ENCODE peak calls at places on chromosomes 7 and 10, in five cellular contexts. W is fibroblast of pulmonary artery, H is lower leg skin, N is stomach, P is choroid plexus epithelial cell. K is an unnamed sample.
A peak's percentile ranks its signal among the peaks of the same experiment; 100 is the strongest.

GRCh38 chr7:35781200-35781701 is 19.6 kb upstream of the SEPTIN7 start:
- DNase-seq in P (peak; percentile 70), H (no peak), W (peak; percentile 89), N (no peak), K (no peak)

GRCh38 chr10:62577666-62578291 is 203.6 kb downstream of the ZNF365 start:
- DNase-seq in H (no peak), N (no peak), P (peak; percentile 58), W (peak; percentile 27), K (no peak)

GRCh38 chr7:12431886-12432285 is 28.2 kb upstream of the VWDE start:
- DNase-seq in W (no peak), H (no peak), P (no peak), N (peak; percentile 72), K (no peak)

GRCh38 chr10:49355221-49355620 is 40.7 kb downstream of the DRGX start:
- DNase-seq in W (no peak), H (no peak), P (no peak), N (no peak), K (no peak)

GRCh38 chr7:18370689-18371088 is 124.9 kb upstream of the HDAC9 start:
- DNase-seq in P (no peak), W (no peak), N (no peak), H (no peak), K (no peak)

GRCh38 chr7:26441640-26442277 is 150.1 kb downstream of the SNX10 start:
- DNase-seq in P (no peak), H (no peak), N (no peak), W (no peak), K (no peak)

GRCh38 chr10:72234560-72235095 is 18.6 kb upstream of the ASCC1 start:
- DNase-seq in P (no peak), W (no peak), N (peak; percentile 32), H (no peak), K (peak; percentile 9)

GRCh38 chr10:124378817-124379510 is 39.8 kb downstream of the OAT start:
- DNase-seq in W (no peak), N (no peak), H (no peak), P (no peak), K (no peak)

GRCh38 chr10:114199239-114199638 is 20.1 kb downstream of the TDRD1 start:
- DNase-seq in N (no peak), P (no peak), W (no peak), H (no peak), K (no peak)

GRCh38 chr7:2381881-2382509 is 21.4 kb upstream of the CHST12 start:
- DNase-seq in H (no peak), N (no peak), P (no peak), W (no peak), K (no peak)

GRCh38 chr10:103676851-103677417 is 178.4 kb downstream of the SH3PXD2A start:
- DNase-seq in P (peak; percentile 91), N (no peak), W (peak; percentile 93), H (peak; percentile 94), K (peak; percentile 70)

GRCh38 chr7:18357691-18358090 is 137.9 kb upstream of the HDAC9 start:
- DNase-seq in N (no peak), W (no peak), P (peak; percentile 39), H (no peak), K (no peak)

GRCh38 chr7:146096994-146097393 is 19.6 kb upstream of the CNTNAP2 start:
- DNase-seq in H (no peak), W (no peak), P (peak; percentile 51), N (no peak), K (no peak)

GRCh38 chr7:43693687-43694398 is 35.5 kb downstream of the COA1 start:
- DNase-seq in H (no peak), W (peak; percentile 59), P (peak; percentile 54), N (no peak), K (no peak)

GRCh38 chr7:46747222-46747621 is 826.1 kb upstream of the IGFBP3 start:
- DNase-seq in N (no peak), P (no peak), H (no peak), W (no peak), K (no peak)

GRCh38 chr7:503575-504111 is 16.0 kb downstream of the PDGFA start:
- DNase-seq in P (no peak), W (no peak), H (no peak), N (peak; percentile 94), K (no peak)

GRCh38 chr7:27389508-27389907 is 146.9 kb downstream of the EVX1 start:
- DNase-seq in N (no peak), H (no peak), P (no peak), W (no peak), K (no peak)

GRCh38 chr7:139572071-139572470 is 48.6 kb downstream of the CLEC2L start:
- DNase-seq in N (peak; percentile 7), H (peak; percentile 68), W (no peak), P (no peak), K (peak; percentile 4)

GRCh38 chr7:90931996-90932912 is 332.0 kb upstream of the FZD1 start:
- DNase-seq in H (no peak), W (no peak), P (peak; percentile 21), N (no peak), K (no peak)

GRCh38 chr10:25125151-25125550 is 49.6 kb upstream of the GPR158 start:
- DNase-seq in N (no peak), H (no peak), W (no peak), P (no peak), K (no peak)

GRCh38 chr7:563629-564170 is 44.1 kb upstream of the PDGFA start:
- DNase-seq in H (no peak), P (no peak), N (no peak), W (no peak), K (no peak)

GRCh38 chr7:151469281-151469680 is 29.3 kb upstream of the CRYGN start:
- DNase-seq in H (no peak), N (no peak), W (no peak), P (no peak), K (no peak)

GRCh38 chr7:64557601-64558322 is 5.1 kb downstream of the ZNF680 start:
- DNase-seq in N (no peak), H (no peak), W (no peak), P (no peak), K (no peak)

DNA sequence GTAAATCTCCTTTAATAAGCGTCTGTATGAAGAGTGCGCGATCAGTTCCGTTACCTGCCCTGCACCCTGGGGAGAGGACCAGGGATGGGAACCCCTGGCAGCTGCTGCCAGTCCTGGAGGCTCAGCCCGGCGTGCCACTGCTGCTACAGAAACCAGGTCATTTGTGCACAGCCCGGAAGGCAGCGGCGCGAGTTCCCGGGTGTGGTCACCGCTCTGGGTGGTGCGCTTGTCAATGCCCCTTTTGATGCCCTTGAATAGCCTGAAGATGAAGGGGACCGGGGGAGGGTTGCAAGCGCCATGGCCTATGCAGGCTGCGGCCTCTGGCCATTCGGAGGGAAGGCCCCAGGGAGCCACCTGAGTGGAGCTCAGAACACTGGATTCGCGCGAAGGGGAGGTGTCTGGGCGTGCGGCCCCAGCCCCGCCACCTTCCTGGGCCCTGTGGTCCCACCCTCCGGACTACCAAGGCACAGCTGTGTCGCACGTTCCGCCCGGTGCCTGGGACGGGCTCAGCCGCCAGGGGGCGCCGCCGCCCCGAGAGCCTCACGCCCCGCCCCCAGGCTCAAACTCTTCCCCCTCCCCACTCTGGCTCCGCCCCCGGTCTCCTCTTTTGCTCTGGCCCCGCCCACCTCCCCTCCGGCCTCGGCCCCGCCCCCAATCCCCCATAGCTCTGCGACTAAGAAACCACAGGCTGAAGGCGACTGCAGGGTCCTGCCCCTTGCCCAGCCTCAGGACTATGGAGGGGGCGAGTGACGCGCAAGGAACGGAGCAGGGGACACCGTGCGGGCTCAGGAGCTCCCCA is 16.5 kb downstream of the AP5Z1 start:
- DNase-seq in N (peak; percentile 33), P (peak; percentile 70), W (peak; percentile 57), H (no peak), K (peak; percentile 94)
- H3K4me3 ChIP-seq in N (peak overlapping the region; percentile 51), P (peak overlapping the region; percentile 48), W (no peak overlapping the region), H (no peak overlapping the region), K (peak overlapping the region; percentile 34)

GRCh38 chr7:30751257-30751650 is 681 bp upstream of the INMT start:
- DNase-seq in N (no peak), W (no peak), H (no peak), P (no peak), K (no peak)
- H3K4me3 ChIP-seq in N (no peak overlapping the region), W (no peak overlapping the region), H (no peak overlapping the region), P (no peak overlapping the region), K (no peak overlapping the region)

DNA sequence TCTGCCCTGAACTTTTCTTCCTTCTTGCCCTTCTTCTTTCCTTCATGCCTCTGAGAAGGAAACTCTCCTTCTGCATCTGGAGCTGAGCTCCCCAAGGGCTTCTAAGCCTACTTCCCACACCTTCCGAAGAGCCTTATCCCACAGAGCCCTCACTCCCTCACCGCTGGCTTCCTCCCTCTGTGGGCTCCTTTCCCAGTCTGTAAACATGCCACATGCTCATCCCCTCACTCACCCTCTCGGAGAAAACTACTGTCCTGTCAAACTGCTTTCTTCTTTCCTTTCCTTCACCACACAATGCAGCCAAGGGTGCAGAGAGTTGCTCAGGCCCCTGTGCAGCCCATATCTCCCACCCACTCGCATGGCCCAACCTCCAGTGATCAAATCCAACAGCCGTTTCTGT is 18.1 kb downstream of the ANKRD16 start:
- DNase-seq in H (no peak), N (no peak), P (no peak), W (peak; percentile 62), K (no peak)
- H3K4me3 ChIP-seq in H (no peak overlapping the region), N (no peak overlapping the region), P (no peak overlapping the region), W (no peak overlapping the region), K (no peak overlapping the region)

DNA sequence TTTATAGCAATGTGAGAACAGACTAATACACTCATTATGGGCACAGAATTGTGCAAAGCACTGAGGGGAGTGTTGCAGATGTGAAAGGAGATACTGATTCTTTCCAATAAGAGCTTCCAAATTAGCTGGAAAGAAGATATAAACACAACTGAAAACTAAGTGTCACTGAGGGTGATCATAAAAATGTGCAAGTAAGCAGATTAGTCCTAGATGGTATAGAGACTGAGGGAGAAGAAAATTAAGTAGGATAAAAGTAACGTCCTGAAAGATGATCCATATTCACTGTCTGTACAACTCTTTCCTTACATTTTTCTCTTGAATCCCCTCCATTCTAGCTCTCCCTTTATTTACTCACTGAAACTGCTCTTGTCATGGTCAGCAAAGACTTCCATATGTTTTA is 11.2 kb upstream of the NXPH1 start:
- DNase-seq in H (no peak), W (no peak), P (no peak), N (no peak), K (no peak)
- H3K4me3 ChIP-seq in H (no peak overlapping the region), W (no peak overlapping the region), P (no peak overlapping the region), N (no peak overlapping the region), K (no peak overlapping the region)

GRCh38 chr10:32489935-32490334 is 44.0 kb downstream of the CCDC7 start:
- DNase-seq in P (peak; percentile 46), H (no peak), W (no peak), N (no peak), K (no peak)
- H3K4me3 ChIP-seq in P (no peak overlapping the region), H (no peak overlapping the region), W (no peak overlapping the region), N (no peak overlapping the region), K (no peak overlapping the region)

GRCh38 chr7:73424486-73424885 is 9.1 kb upstream of the FZD9 start:
- DNase-seq in H (no peak), N (no peak), P (no peak), W (no peak), K (no peak)
- H3K4me3 ChIP-seq in H (no peak overlapping the region), N (peak overlapping the region; percentile 39), P (peak overlapping the region; percentile 40), W (no peak overlapping the region), K (no peak overlapping the region)

DNA sequence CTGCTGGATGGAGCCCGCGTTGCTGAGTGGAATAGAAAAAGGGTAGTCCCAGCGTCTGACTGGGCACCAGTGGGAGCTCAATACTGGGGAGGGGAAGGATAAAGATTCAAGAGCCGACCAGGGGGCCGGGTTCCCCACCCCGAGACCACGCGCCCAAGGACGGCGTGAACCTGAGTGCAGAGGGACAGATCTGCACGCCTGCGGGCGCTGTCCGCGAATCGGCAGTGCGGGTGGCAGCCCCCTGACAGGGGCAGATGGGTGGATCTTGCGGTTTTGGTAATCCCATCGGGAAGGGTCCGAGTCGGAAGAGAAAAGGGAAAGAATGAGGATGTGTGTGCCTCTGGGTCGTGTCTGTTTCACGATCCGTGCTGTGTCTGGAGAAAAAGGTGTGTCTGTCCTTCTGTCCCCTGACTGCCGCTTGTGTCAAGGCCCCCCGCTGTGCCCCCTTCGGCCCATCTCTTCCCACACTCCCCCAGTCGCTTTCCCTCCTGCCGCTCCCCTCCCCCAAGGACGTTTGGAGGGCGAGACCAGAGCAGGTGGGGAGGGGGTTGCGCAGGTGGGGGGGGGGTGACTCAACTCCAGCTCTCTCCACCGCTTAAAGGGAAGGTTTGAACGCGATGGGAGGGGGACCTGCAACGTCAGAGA is 711 bp upstream of the VGF start:
- DNase-seq in H (no peak), W (no peak), P (no peak), N (no peak), K (no peak)
- H3K4me3 ChIP-seq in H (no peak overlapping the region), W (peak overlapping the region; percentile 39), P (no peak overlapping the region), N (no peak overlapping the region), K (no peak overlapping the region)